ENCODE peak calls at places on chromosomes 13 and 19, in four cellular contexts. U, D, F and M are unnamed samples.

GRCh38 chr19:39810424-39810823 is 23.5 kb downstream of the DYRK1B start:
- DNase-seq in U (no peak), D (no peak), F (no peak), M (no peak)

GRCh38 chr13:77737583-77738200 is 40.2 kb downstream of the SLAIN1 start:
- DNase-seq in D (no peak), U (no peak), F (no peak), M (no peak)

GRCh38 chr13:29733069-29733700 is 117.2 kb downstream of the UBL3 start:
- DNase-seq in U (no peak), F (no peak), D (no peak), M (no peak)

GRCh38 chr13:99657848-99658265 is 156.6 kb downstream of the TM9SF2 start:
- DNase-seq in U (no peak), F (no peak), D (no peak), M (peak)

GRCh38 chr19:58395220-58395978 is at the start of gene RNF225:
- DNase-seq in U (no peak), F (peak), D (no peak), M (no peak)

GRCh38 chr13:20192470-20193141 is at the start of gene GJB2:
- DNase-seq in D (no peak), F (no peak), U (no peak), M (no peak)

GRCh38 chr13:30141773-30142501 is 165.4 kb downstream of the KATNAL1 start:
- DNase-seq in U (no peak), F (no peak), D (no peak), M (no peak)

GRCh38 chr13:38228322-38228721 is 121.3 kb upstream of the UFM1 start:
- DNase-seq in U (no peak), F (no peak), D (no peak), M (no peak)

GRCh38 chr13:48660356-48661076 is 6.8 kb downstream of the CYSLTR2 start:
- DNase-seq in D (peak), U (no peak), F (no peak), M (no peak)

GRCh38 chr19:49407482-49408015 is 15.7 kb downstream of the PTH2 start:
- DNase-seq in U (no peak), D (no peak), F (no peak), M (no peak)

GRCh38 chr19:19553670-19554069 is 15.6 kb downstream of the CILP2 start:
- DNase-seq in U (no peak), F (no peak), D (no peak), M (no peak)

GRCh38 chr13:100658363-100658762 is 16.2 kb downstream of the TMTC4 start:
- DNase-seq in D (no peak), F (no peak), U (no peak), M (no peak)

GRCh38 chr19:33064117-33064777 is 441 bp downstream of the RHPN2 start:
- DNase-seq in D (no peak), U (no peak), F (peak), M (no peak)

GRCh38 chr19:944171-944567 is 18.3 kb downstream of the ARID3A start:
- DNase-seq in U (no peak), D (no peak), F (peak), M (no peak)

GRCh38 chr13:96988441-96988840 is 5.8 kb downstream of the OXGR1 start:
- DNase-seq in F (no peak), U (no peak), D (no peak), M (no peak)

GRCh38 chr13:63190742-63191141 is 1775.1 kb upstream of the PCDH20 start:
- DNase-seq in D (no peak), F (no peak), U (peak), M (no peak)

GRCh38 chr13:107993239-107993948 is 221.9 kb downstream of the LIG4 start:
- DNase-seq in D (no peak), U (no peak), F (peak), M (no peak)

GRCh38 chr19:54310543-54310942 is 2.4 kb downstream of the LILRA5 start:
- DNase-seq in D (no peak), F (no peak), U (no peak), M (no peak)

GRCh38 chr19:20078696-20079095 is 896 bp downstream of the ZNF90 start:
- DNase-seq in D (no peak), F (no peak), U (peak), M (no peak)

GRCh38 chr13:80473695-80474094 is 132.8 kb upstream of the SPRY2 start:
- DNase-seq in F (no peak), D (no peak), U (peak), M (peak)
- TF ChIP-seq FOS in F (no peak), D (no peak), U (no peak), M (no peak)

GRCh38 chr19:5547881-5548280 is 19.9 kb downstream of the TINCR start:
- DNase-seq in U (peak), F (peak), D (no peak), M (peak)
- TF ChIP-seq FOS in U (no peak), F (no peak), D (no peak), M (no peak)

DNA sequence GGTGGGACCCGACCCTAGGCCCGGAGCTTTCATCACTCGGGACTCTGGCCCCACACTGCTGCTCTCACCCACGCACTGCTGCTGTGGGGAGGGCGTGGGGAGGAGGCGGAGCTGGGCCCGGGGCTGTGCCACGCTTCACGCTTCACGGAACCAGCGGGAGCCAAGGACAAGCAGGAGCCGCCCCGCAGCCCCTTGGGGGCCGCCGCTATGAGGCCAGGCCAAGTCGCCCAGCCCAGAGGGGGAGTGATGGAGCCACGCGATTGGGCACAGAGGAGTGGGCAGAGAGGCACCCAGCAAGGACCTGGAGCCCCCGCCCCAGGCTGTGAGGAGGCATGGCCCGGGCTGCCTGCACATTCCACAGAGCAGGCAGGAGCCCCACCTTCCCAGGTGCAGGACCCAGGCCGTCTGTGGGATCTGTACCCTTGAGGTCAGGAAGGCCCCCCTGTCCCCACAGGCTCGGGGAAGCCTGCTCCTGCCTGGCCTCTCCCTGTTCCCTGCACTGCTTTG is 10.2 kb upstream of the SUPT20H start:
- DNase-seq in U (no peak), D (no peak), F (no peak), M (no peak)
- TF ChIP-seq FOS in U (no peak), D (no peak), F (no peak), M (no peak)

DNA sequence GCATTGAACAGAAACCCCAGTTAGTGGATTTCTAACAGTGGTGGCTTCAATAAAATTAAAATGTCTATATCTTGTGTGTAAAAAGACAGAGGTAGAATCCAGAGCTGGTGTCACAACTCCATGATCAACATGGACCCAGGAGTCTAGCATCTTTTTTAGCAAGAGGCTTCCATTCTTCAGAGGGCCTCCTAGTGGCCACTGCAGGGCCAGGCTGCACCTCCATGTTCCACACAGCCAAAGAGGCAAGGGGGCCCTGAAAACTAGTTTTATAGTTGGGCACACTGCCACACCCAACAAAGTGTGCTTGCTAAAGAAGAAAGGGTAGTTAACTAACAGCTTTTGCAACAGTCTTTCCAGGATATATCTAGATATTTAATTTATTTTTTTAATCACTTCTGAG is 12.9 kb downstream of the N4BP2L1 start:
- DNase-seq in U (no peak), F (no peak), D (no peak), M (no peak)
- TF ChIP-seq FOS in U (no peak), F (no peak), D (no peak), M (no peak)

DNA sequence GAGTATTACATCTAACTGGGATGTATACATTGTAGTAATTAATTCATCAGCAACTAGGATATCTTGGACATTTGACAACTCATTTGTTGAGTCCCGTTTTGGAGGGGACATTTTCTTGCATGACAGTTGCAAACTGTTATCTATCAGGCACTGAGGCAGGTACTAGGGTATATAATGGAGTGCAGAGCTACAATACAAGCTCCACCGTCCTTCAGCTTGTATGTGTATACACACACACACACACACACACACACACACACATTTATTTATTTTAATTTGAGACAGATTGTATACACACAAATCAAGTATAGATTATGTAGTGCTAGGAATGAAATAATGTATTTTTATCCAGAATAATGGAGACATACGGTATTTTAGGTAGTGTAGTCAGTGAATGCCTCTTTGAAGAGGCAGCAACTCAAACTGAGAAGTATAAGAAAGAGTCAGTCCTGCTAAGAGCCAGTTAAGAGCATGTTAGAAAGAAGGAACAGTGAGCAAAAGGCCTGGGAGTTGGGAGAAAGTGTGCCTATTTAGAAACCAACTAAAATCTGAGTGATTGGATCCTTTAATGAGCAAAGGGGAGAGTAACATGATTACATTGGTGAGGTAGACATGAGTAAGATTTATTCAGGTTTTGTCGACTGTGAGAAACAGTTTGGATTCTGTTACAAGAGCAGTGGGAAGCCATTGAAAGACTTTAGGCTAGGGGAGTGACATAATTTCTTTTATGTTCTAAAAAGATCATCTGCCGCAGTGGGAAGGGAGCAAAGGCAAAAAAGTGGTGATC is 74.5 kb downstream of the NBEA start:
- DNase-seq in D (no peak), F (no peak), U (no peak), M (no peak)
- TF ChIP-seq FOS in D (no peak), F (no peak), U (no peak), M (no peak)

DNA sequence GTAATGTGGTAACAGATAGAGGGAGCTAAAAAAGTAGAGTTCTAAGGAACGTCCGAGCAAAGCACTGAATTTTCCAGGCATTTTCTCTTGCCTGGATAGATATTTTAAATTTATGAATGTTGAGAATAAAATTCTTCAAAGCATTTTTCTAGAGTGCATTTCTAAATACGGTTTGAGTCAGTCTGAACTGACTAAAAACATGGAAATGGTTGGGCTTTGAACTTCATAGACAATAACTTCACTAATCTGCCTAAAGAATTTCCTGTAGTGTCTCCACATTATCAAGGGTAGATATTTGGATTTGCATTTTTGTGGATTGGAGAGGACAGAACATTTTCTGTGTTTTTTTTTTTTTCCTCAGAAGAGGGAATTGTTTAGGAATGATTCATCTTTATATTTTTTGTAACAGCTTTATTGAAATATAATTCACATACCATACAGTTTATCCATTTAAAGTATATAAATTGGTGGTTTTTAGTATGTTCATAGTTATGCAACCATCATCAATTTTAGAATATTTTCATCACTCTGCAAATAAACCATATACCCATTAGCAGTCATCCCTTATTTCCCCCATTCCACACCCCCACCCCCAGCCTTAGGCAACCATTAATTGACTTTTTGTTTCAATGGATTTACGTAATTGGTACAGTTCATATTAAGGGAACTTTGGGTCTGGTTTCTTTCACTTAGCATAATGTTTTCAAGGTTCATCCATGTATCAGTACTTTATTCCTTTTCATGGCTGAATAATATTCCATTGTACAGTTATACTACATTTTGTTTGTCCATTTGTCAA is 20.7 kb downstream of the GARRE1 start:
- DNase-seq in D (no peak), F (no peak), U (peak), M (peak)
- TF ChIP-seq FOS in D (no peak), F (no peak), U (peak), M (peak)

GRCh38 chr13:44906230-44906629 is 83.0 kb downstream of the NUFIP1 start:
- DNase-seq in U (no peak), D (no peak), F (no peak), M (no peak)

GRCh38 chr13:44908712-44909111 is 80.6 kb downstream of the NUFIP1 start:
- DNase-seq in U (no peak), F (no peak), D (no peak), M (no peak)

GRCh38 chr13:44906758-44907157 is 82.5 kb downstream of the NUFIP1 start:
- DNase-seq in F (no peak), U (peak), D (no peak), M (no peak)

GRCh38 chr13:44904982-44905381 is 84.3 kb downstream of the NUFIP1 start:
- DNase-seq in F (no peak), D (no peak), U (peak), M (peak)

DNA sequence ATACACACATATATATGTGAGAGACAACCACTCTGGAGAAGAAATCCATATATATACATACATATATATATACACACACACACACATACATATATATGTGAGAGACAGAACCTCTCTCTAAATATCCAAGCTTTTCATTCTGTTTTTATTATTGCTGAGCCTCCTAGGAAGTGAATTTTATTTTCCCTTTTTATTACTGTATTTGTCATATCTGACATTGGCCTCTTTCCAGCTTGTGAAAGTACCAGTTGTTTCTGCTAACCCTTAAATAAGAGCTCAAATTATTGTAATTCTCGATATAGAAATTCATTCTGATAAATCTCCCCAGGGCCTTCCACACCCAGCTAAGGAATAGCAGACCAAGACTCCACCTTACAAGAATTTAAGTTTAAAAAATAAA is 81.0 kb downstream of the NUFIP1 start:
- DNase-seq in U (no peak), D (no peak), F (no peak), M (no peak)
- TF ChIP-seq FOS in U (no peak), D (no peak), F (no peak), M (no peak)

GRCh38 chr13:74708629-74709028 is 574.4 kb upstream of the KLF12 start:
- DNase-seq in U (no peak), D (no peak), F (no peak), M (no peak)
- TF ChIP-seq FOS in U (no peak), D (no peak), F (no peak), M (no peak)

GRCh38 chr13:111919826-111920225 is 147.1 kb upstream of the SOX1 start:
- DNase-seq in U (no peak), F (no peak), D (no peak), M (no peak)

GRCh38 chr13:111924676-111925075 is 142.3 kb upstream of the SOX1 start:
- DNase-seq in F (no peak), D (no peak), U (no peak), M (no peak)

GRCh38 chr13:111920306-111920931 is 146.5 kb upstream of the SOX1 start:
- DNase-seq in D (no peak), U (no peak), F (no peak), M (no peak)

GRCh38 chr13:111920932-111921705 is 145.8 kb upstream of the SOX1 start:
- DNase-seq in D (no peak), F (no peak), U (no peak), M (no peak)

GRCh38 chr13:111922086-111922485 is 144.9 kb upstream of the SOX1 start:
- DNase-seq in U (no peak), D (no peak), F (no peak), M (no peak)
- TF ChIP-seq FOS in U (no peak), D (no peak), F (no peak), M (no peak)